ENCODE peak calls at places on chromosome 6, in ten cellular contexts. Y, B, A, X, R, H, Q, O, S and W are unnamed samples.

GRCh38 chr6:101597711-101598110 is 204.2 kb downstream of the GRIK2 start:
- DNase-seq in R (peak), X (no peak), H (no peak), Y (peak), Q (no peak), S (no peak), A (no peak), B (no peak), O (no peak), W (no peak)

GRCh38 chr6:7431594-7432390 is 42.2 kb downstream of the RIOK1 start:
- DNase-seq in S (no peak), X (no peak), Y (no peak), H (no peak), O (no peak), R (peak), B (no peak), Q (no peak), A (no peak), W (no peak)

GRCh38 chr6:54282186-54282585 is 26.1 kb upstream of the TINAG start:
- DNase-seq in H (no peak), R (no peak), O (no peak), Y (peak), B (no peak), Q (no peak), A (no peak), X (no peak), S (peak), W (no peak)

GRCh38 chr6:132813173-132813856 is 1.1 kb upstream of the RPS12 start:
- DNase-seq in A (peak), B (no peak), O (peak), X (peak), H (peak), Q (peak), R (peak), S (peak), Y (peak), W (no peak)

GRCh38 chr6:153588328-153588727 is 450.7 kb upstream of the OPRM1 start:
- DNase-seq in X (no peak), S (no peak), A (no peak), O (no peak), H (no peak), Q (no peak), Y (no peak), B (no peak), R (no peak), W (no peak)

GRCh38 chr6:49915035-49915434 is 48.7 kb upstream of the CRISP1 start:
- DNase-seq in B (no peak), R (peak), H (no peak), O (no peak), Q (no peak), Y (no peak), S (no peak), X (no peak), A (no peak), W (no peak)

GRCh38 chr6:29576056-29576455 is 8.9 kb upstream of the OR2H2 start:
- DNase-seq in S (no peak), A (no peak), O (no peak), R (no peak), Y (no peak), X (no peak), Q (no peak), B (no peak), H (no peak), W (no peak)

GRCh38 chr6:137224890-137225198 is 5.7 kb upstream of the IFNGR1 start:
- DNase-seq in O (no peak), H (no peak), S (no peak), Y (no peak), X (no peak), Q (no peak), B (no peak), A (no peak), R (no peak), W (no peak)

GRCh38 chr6:6815732-6816131 is 227.2 kb downstream of the LY86 start:
- DNase-seq in Q (no peak), X (no peak), B (no peak), R (no peak), S (no peak), O (no peak), Y (no peak), H (no peak), A (no peak), W (no peak)

GRCh38 chr6:44010411-44011349 is 116.6 kb downstream of the MRPL14 start:
- DNase-seq in B (no peak), S (peak), A (peak), X (no peak), R (peak), Y (peak), O (no peak), Q (no peak), H (peak), W (no peak)

GRCh38 chr6:109767961-109768360 is 76.9 kb downstream of the FIG4 start:
- DNase-seq in A (no peak), R (no peak), H (no peak), Q (no peak), O (no peak), X (no peak), B (no peak), S (no peak), Y (peak), W (no peak)

GRCh38 chr6:11224252-11224965 is 8.1 kb downstream of the NEDD9 start:
- DNase-seq in Q (no peak), X (no peak), S (peak), A (no peak), B (no peak), R (no peak), O (no peak), Y (no peak), H (no peak), W (no peak)

GRCh38 chr6:39909701-39910100 is 24.6 kb downstream of the MOCS1 start:
- DNase-seq in R (no peak), Q (no peak), H (no peak), O (no peak), Y (no peak), S (no peak), X (no peak), B (no peak), A (peak), W (no peak)

GRCh38 chr6:3796396-3796795 is 44.9 kb upstream of the PXDC1 start:
- DNase-seq in A (no peak), Q (no peak), Y (no peak), O (peak), X (no peak), H (peak), B (no peak), R (no peak), S (peak), W (no peak)

GRCh38 chr6:24849713-24850112 is 51.0 kb upstream of the ARMH2 start:
- DNase-seq in A (no peak), S (no peak), X (no peak), H (no peak), O (no peak), Q (no peak), B (no peak), Y (no peak), R (no peak), W (no peak)

GRCh38 chr6:16764188-16764950 is 3.1 kb upstream of the ATXN1 start:
- DNase-seq in R (no peak), Y (peak), O (peak), X (no peak), S (peak), B (no peak), H (no peak), A (no peak), Q (no peak), W (no peak)

GRCh38 chr6:144477841-144478240 is 192.7 kb downstream of the UTRN start:
- DNase-seq in X (no peak), O (no peak), H (no peak), Q (no peak), Y (peak), B (no peak), S (no peak), A (no peak), R (no peak), W (no peak)

GRCh38 chr6:144362042-144363018 is 77.2 kb downstream of the UTRN start:
- DNase-seq in A (no peak), H (peak), B (no peak), O (no peak), X (no peak), R (no peak), S (peak), Y (no peak), Q (no peak), W (no peak)

GRCh38 chr6:167685654-167686053 is 141.1 kb upstream of the AFDN start:
- DNase-seq in Q (no peak), X (no peak), A (no peak), H (no peak), Y (no peak), S (no peak), O (no peak), B (no peak), R (no peak), W (no peak)

GRCh38 chr6:116847234-116847633 is 18.4 kb upstream of the GPRC6A start:
- DNase-seq in Q (no peak), B (no peak), A (no peak), X (no peak), O (peak), H (no peak), R (no peak), S (peak), Y (peak), W (no peak)